ENCODE peak calls at places on chromosomes 13 and 19, in eight cellular contexts. O, D, S, M, E, N, I and Y are unnamed samples.

GRCh38 chr19:10961073-10961762 is 388 bp downstream of the SMARCA4 start:
- DNase-seq in O (peak; percentile 40), D (no peak), S (peak; percentile 82), M (peak; percentile 73), E (peak; percentile 38), N (peak; percentile 67), I (peak; percentile 35), Y (no peak)

GRCh38 chr19:17871878-17872250 is at the start of gene SLC5A5:
- DNase-seq in O (no peak), D (no peak), S (no peak), M (no peak), E (no peak), N (no peak), I (peak; percentile 16), Y (no peak)

GRCh38 chr19:18649371-18650047 is 12.7 kb downstream of the KLHL26 start:
- DNase-seq in O (peak; percentile 20), D (no peak), S (peak; percentile 91), M (peak; percentile 86), E (no peak), N (no peak), I (no peak), Y (no peak)

GRCh38 chr19:50365434-50366306 is at the start of gene NAPSA:
- DNase-seq in O (no peak), D (no peak), S (peak; percentile 65), M (no peak), E (no peak), N (no peak), I (no peak), Y (no peak)

GRCh38 chr13:97334690-97335089 is 99.3 kb upstream of the RAP2A start:
- DNase-seq in O (no peak), D (no peak), S (no peak), M (no peak), E (no peak), N (no peak), I (no peak), Y (no peak)

GRCh38 chr13:54972838-54973237 is 1944.2 kb downstream of the OLFM4 start:
- DNase-seq in O (no peak), D (no peak), S (no peak), M (no peak), E (no peak), N (no peak), I (no peak), Y (no peak)

GRCh38 chr19:42270346-42271044 is 1.4 kb downstream of the CIC start:
- DNase-seq in O (peak; percentile 59), D (no peak), S (peak; percentile 84), M (no peak), E (peak; percentile 45), N (peak; percentile 89), I (peak; percentile 57), Y (peak; percentile 88)

GRCh38 chr13:79128158-79128557 is 277.9 kb downstream of the RBM26 start:
- DNase-seq in O (peak; percentile 84), D (no peak), S (no peak), M (no peak), E (no peak), N (no peak), I (peak; percentile 76), Y (no peak)

GRCh38 chr13:75628811-75629210 is 7.3 kb upstream of the LMO7 start:
- DNase-seq in O (no peak), D (no peak), S (no peak), M (no peak), E (no peak), N (no peak), I (no peak), Y (no peak)

GRCh38 chr13:40334616-40335015 is 331.8 kb downstream of the FOXO1 start:
- DNase-seq in O (no peak), D (no peak), S (no peak), M (no peak), E (no peak), N (no peak), I (no peak), Y (no peak)

GRCh38 chr19:57245959-57246358 is 5.5 kb downstream of the ZNF805 start:
- DNase-seq in O (no peak), D (no peak), S (no peak), M (no peak), E (no peak), N (no peak), I (no peak), Y (no peak)

GRCh38 chr19:37914908-37915307 is 7.9 kb downstream of the SIPA1L3 start:
- DNase-seq in O (no peak), D (no peak), S (no peak), M (no peak), E (no peak), N (no peak), I (no peak), Y (no peak)

GRCh38 chr13:50457430-50458393 is 385.8 kb downstream of the DLEU7 start:
- DNase-seq in O (no peak), D (no peak), S (no peak), M (no peak), E (no peak), N (no peak), I (no peak), Y (no peak)

DNA sequence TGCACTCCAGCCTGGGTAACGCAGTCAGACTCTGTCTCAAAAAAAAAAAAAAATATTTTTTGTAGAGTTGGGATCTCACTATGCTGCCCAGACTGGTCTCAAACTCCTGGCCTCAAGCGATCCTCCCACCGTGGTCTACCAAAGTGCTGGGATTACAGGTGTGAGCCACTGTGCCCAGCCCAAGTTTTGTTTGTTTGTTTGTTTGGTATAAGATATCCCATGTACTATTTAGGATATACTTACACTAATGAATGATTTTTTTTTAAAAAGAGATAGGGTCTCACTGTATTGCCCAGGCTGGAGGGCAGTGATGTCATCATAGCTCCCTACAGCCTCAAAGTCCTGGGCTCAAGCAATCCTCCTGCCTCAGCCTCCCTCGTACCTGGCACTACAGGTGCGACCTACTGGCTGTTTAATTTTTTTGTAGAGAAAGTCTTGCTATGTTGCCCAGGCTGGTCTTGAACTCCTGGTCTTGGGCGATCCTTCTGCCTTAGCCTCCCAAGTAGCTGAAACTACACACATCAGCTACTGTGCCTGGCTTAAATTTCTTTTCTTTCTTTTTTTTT is 24.0 kb downstream of the TLE6 start:
- DNase-seq in O (no peak), D (no peak), S (no peak), M (no peak), E (no peak), N (no peak), I (no peak), Y (no peak)
- H3K27ac ChIP-seq in O (no peak overlapping the region), D (no peak overlapping the region), S (no peak overlapping the region), M (no peak overlapping the region), E (no peak overlapping the region), N (no peak overlapping the region), I (no peak overlapping the region), Y (no peak overlapping the region)

GRCh38 chr13:98352226-98352625 is 175.2 kb upstream of the RNF113B start:
- DNase-seq in O (no peak), D (no peak), S (no peak), M (no peak), E (no peak), N (no peak), I (no peak), Y (no peak)

GRCh38 chr13:98348476-98348875 is 171.4 kb upstream of the RNF113B start:
- DNase-seq in O (no peak), D (no peak), S (no peak), M (no peak), E (no peak), N (no peak), I (no peak), Y (no peak)

GRCh38 chr13:98351636-98352035 is 174.6 kb upstream of the RNF113B start:
- DNase-seq in O (no peak), D (no peak), S (no peak), M (no peak), E (no peak), N (no peak), I (no peak), Y (no peak)

GRCh38 chr13:98350746-98351330 is 173.8 kb upstream of the RNF113B start:
- DNase-seq in O (no peak), D (no peak), S (peak; percentile 78), M (no peak), E (no peak), N (no peak), I (peak; percentile 3), Y (no peak)

DNA sequence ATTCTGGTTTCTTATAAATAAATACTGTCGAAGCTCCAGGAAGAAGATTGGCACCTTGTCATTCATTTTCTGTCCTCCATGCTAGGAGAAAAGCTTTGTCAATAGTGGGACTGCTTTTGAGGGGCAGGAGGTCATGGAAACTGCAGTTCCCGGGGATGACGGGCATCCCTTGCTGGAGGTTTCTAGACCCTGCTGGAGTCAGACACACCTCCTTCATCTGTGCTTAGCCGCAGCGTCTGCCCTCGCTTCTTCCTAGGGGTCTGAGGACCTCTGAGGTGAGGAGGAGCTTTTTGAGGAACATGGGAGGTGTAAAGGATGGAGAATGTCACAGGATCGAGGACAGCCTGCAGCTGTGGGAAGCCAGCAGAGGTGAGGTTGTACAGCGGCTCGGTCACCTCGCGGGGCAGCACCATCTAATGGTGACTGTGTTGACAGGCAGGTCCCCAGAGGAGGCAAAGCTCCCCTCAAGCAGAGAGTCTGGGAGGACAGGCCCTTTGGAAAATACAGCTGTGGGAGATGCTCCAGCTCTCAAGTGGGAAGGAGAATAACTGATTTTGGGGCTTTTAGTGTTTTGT is 172.7 kb upstream of the RNF113B start:
- DNase-seq in O (no peak), D (no peak), S (no peak), M (no peak), E (no peak), N (no peak), I (no peak), Y (peak; percentile 59)
- TF ChIP-seq CTCF in O (no peak), D (no peak), S (peak; percentile 12), M (peak; percentile 55), E (no peak), N (no peak), I (peak; percentile 32), Y (no peak)

GRCh38 chr13:77358001-77358400 is 31.1 kb upstream of the MYCBP2 start:
- DNase-seq in O (no peak), D (no peak), S (no peak), M (no peak), E (no peak), N (no peak), I (no peak), Y (no peak)
- H3K27ac ChIP-seq in O (no peak overlapping the region), D (no peak overlapping the region), S (no peak overlapping the region), M (no peak overlapping the region), E (no peak overlapping the region), N (no peak overlapping the region), I (no peak overlapping the region), Y (no peak overlapping the region)

DNA sequence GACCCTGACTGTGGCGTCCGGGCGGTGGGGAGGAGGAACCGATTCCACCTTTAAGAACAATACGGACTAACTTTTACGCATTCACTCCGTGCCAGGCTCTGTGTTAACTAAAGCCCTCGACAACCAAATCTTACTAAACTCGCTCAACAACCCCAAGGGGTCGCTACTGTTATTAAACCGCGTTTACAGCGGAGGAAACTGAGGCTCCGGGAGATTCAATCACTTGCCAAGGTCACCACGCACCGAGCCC is 1.2 kb downstream of the SAMD1 start:
- DNase-seq in O (no peak), D (no peak), S (no peak), M (no peak), E (no peak), N (no peak), I (peak; percentile 21), Y (no peak)
- TF ChIP-seq CTCF in O (no peak), D (peak; percentile 16), S (no peak), M (peak; percentile 26), E (no peak), N (no peak), I (peak; percentile 39), Y (no peak)